ENCODE peak calls at places on chromosomes 2 and 18, in ten cellular contexts. One of them, this sample, is unnamed.

GRCh38 chr18:62617793-62618591 is 95.2 kb downstream of the ZCCHC2 start:
- DNase-seq in cardiac muscle cell: peak; percentile 23
- DNase-seq in ovary: no peak
- DNase-seq in uterus: no peak
- DNase-seq in heart left ventricle: no peak
- DNase-seq in endothelial cell of umbilical vein: no peak
- DNase-seq in suprapubic skin: no peak
- DNase-seq in Peyer's patch: no peak
- DNase-seq in left ventricle myocardium inferior: no peak
- DNase-seq in SJSA1: no peak
- DNase-seq in this sample: no peak

GRCh38 chr2:199999166-199999565 is 43.8 kb downstream of the MAIP1 start:
- DNase-seq in suprapubic skin: no peak
- DNase-seq in cardiac muscle cell: no peak
- DNase-seq in endothelial cell of umbilical vein: no peak
- DNase-seq in SJSA1: no peak
- DNase-seq in heart left ventricle: no peak
- DNase-seq in Peyer's patch: no peak
- DNase-seq in ovary: no peak
- DNase-seq in uterus: no peak
- DNase-seq in left ventricle myocardium inferior: no peak
- DNase-seq in this sample: no peak

GRCh38 chr2:158009425-158009824 is 92.3 kb upstream of the UPP2 start:
- DNase-seq in uterus: no peak
- DNase-seq in left ventricle myocardium inferior: no peak
- DNase-seq in Peyer's patch: no peak
- DNase-seq in ovary: peak; percentile 27
- DNase-seq in endothelial cell of umbilical vein: no peak
- DNase-seq in cardiac muscle cell: peak; percentile 20
- DNase-seq in heart left ventricle: no peak
- DNase-seq in SJSA1: no peak
- DNase-seq in suprapubic skin: no peak
- DNase-seq in this sample: peak; percentile 36

GRCh38 chr2:30276455-30276911 is 45.1 kb downstream of the LBH start:
- DNase-seq in endothelial cell of umbilical vein: no peak
- DNase-seq in uterus: no peak
- DNase-seq in suprapubic skin: no peak
- DNase-seq in heart left ventricle: no peak
- DNase-seq in cardiac muscle cell: no peak
- DNase-seq in SJSA1: no peak
- DNase-seq in Peyer's patch: no peak
- DNase-seq in ovary: no peak
- DNase-seq in left ventricle myocardium inferior: no peak
- DNase-seq in this sample: no peak

GRCh38 chr18:70334728-70335329 is 46.0 kb downstream of the SOCS6 start:
- DNase-seq in left ventricle myocardium inferior: no peak
- DNase-seq in cardiac muscle cell: no peak
- DNase-seq in heart left ventricle: no peak
- DNase-seq in suprapubic skin: no peak
- DNase-seq in endothelial cell of umbilical vein: no peak
- DNase-seq in ovary: no peak
- DNase-seq in SJSA1: no peak
- DNase-seq in uterus: no peak
- DNase-seq in Peyer's patch: no peak
- DNase-seq in this sample: no peak

GRCh38 chr2:157698430-157698829 is 69.8 kb upstream of the ACVR1C start:
- DNase-seq in cardiac muscle cell: peak; percentile 44
- DNase-seq in suprapubic skin: no peak
- DNase-seq in ovary: no peak
- DNase-seq in heart left ventricle: no peak
- DNase-seq in SJSA1: no peak
- DNase-seq in endothelial cell of umbilical vein: no peak
- DNase-seq in uterus: no peak
- DNase-seq in left ventricle myocardium inferior: no peak
- DNase-seq in Peyer's patch: no peak
- DNase-seq in this sample: peak; percentile 38

GRCh38 chr2:54579682-54580349 is 123.7 kb downstream of the SPTBN1 start:
- DNase-seq in ovary: no peak
- DNase-seq in SJSA1: no peak
- DNase-seq in cardiac muscle cell: no peak
- DNase-seq in endothelial cell of umbilical vein: peak; percentile 60
- DNase-seq in heart left ventricle: no peak
- DNase-seq in left ventricle myocardium inferior: no peak
- DNase-seq in Peyer's patch: peak; percentile 86
- DNase-seq in uterus: no peak
- DNase-seq in suprapubic skin: no peak
- DNase-seq in this sample: no peak

GRCh38 chr18:13823707-13824395 is at the start of gene MC5R:
- DNase-seq in endothelial cell of umbilical vein: peak; percentile 53
- DNase-seq in heart left ventricle: peak; percentile 54
- DNase-seq in uterus: no peak
- DNase-seq in SJSA1: peak; percentile 57
- DNase-seq in suprapubic skin: peak; percentile 70
- DNase-seq in Peyer's patch: peak; percentile 76
- DNase-seq in cardiac muscle cell: peak; percentile 56
- DNase-seq in left ventricle myocardium inferior: peak; percentile 61
- DNase-seq in ovary: peak; percentile 43
- DNase-seq in this sample: peak; percentile 4

GRCh38 chr2:176432439-176432838 is 163.2 kb downstream of the MTX2 start:
- DNase-seq in heart left ventricle: no peak
- DNase-seq in ovary: no peak
- DNase-seq in uterus: no peak
- DNase-seq in Peyer's patch: no peak
- DNase-seq in endothelial cell of umbilical vein: peak; percentile 12
- DNase-seq in cardiac muscle cell: no peak
- DNase-seq in left ventricle myocardium inferior: no peak
- DNase-seq in SJSA1: no peak
- DNase-seq in suprapubic skin: no peak
- DNase-seq in this sample: no peak

GRCh38 chr2:190200603-190201002 is 119.0 kb downstream of the HIBCH start:
- DNase-seq in endothelial cell of umbilical vein: no peak
- DNase-seq in uterus: no peak
- DNase-seq in ovary: no peak
- DNase-seq in suprapubic skin: no peak
- DNase-seq in SJSA1: no peak
- DNase-seq in left ventricle myocardium inferior: no peak
- DNase-seq in heart left ventricle: no peak
- DNase-seq in Peyer's patch: no peak
- DNase-seq in cardiac muscle cell: no peak
- DNase-seq in this sample: no peak
- H3K4me1 ChIP-seq in endothelial cell of umbilical vein: no peaks in the 10 kb centered on the region
- H3K4me1 ChIP-seq in uterus: peaks cover 7% of the 10 kb centered on the region
- H3K4me1 ChIP-seq in ovary: no peaks in the 10 kb centered on the region
- H3K4me1 ChIP-seq in suprapubic skin: no peaks in the 10 kb centered on the region
- H3K4me1 ChIP-seq in SJSA1: no peaks in the 10 kb centered on the region
- H3K4me1 ChIP-seq in left ventricle myocardium inferior: peaks cover 22% of the 10 kb centered on the region
- H3K4me1 ChIP-seq in heart left ventricle: peaks cover 10% of the 10 kb centered on the region
- H3K4me1 ChIP-seq in Peyer's patch: no peaks in the 10 kb centered on the region
- H3K4me1 ChIP-seq in cardiac muscle cell: peaks cover 12% of the 10 kb centered on the region
- H3K4me1 ChIP-seq in this sample: no peaks in the 10 kb centered on the region

DNA sequence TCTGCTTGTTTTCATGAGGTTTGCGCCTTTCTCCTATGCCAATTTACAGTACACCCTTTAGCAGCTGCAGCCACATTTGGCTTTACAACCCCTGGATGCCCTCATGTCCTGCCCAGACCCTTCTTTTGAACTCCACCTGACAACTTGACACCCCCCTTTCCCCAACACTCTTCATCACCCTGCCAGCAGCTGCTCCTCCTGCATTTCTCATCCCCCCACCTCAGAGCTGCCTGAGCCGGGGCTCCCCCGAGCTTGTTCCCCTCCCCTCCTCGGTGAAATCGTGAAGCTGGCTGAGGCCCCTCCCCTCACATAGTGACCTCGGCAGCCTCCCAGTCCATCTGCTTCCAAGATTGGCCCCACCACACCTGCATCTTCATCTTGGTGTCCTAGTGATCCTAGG is 40.5 kb downstream of the LRRFIP1 start:
- DNase-seq in suprapubic skin: no peak
- DNase-seq in endothelial cell of umbilical vein: no peak
- DNase-seq in ovary: no peak
- DNase-seq in uterus: no peak
- DNase-seq in Peyer's patch: no peak
- DNase-seq in SJSA1: no peak
- DNase-seq in left ventricle myocardium inferior: no peak
- DNase-seq in heart left ventricle: no peak
- DNase-seq in cardiac muscle cell: no peak
- DNase-seq in this sample: no peak
- H3K4me1 ChIP-seq in suprapubic skin: peaks cover 21% of the 10 kb centered on the region
- H3K4me1 ChIP-seq in endothelial cell of umbilical vein: peaks cover 3% of the 10 kb centered on the region
- H3K4me1 ChIP-seq in ovary: peaks cover 9% of the 10 kb centered on the region
- H3K4me1 ChIP-seq in uterus: peaks cover 15% of the 10 kb centered on the region
- H3K4me1 ChIP-seq in Peyer's patch: no peaks in the 10 kb centered on the region
- H3K4me1 ChIP-seq in SJSA1: peaks cover 23% of the 10 kb centered on the region
- H3K4me1 ChIP-seq in left ventricle myocardium inferior: peaks cover 60% of the 10 kb centered on the region
- H3K4me1 ChIP-seq in heart left ventricle: peaks cover 40% of the 10 kb centered on the region
- H3K4me1 ChIP-seq in cardiac muscle cell: peaks cover 21% of the 10 kb centered on the region
- H3K4me1 ChIP-seq in this sample: peaks cover 24% of the 10 kb centered on the region

DNA sequence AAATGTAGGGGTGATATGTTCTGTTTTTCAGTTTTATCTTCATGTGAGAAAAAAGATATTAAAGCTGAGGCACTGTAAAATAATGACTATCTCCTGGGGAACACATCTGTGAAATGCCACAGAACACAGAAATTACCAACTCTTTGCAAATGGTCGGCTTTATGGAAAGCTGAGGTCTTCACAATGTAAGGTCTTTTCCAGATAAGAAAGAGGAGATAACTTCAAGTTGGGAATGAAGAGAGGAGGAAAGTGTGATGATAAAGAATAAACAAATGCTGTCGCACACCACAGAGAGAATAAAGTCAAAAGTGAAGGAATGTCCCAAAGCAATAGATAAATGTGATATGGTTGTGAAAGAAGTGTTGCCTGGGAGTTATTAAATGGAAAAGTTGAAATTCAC is 1.2 kb upstream of the ALPK2 start:
- DNase-seq in suprapubic skin: no peak
- DNase-seq in ovary: no peak
- DNase-seq in endothelial cell of umbilical vein: no peak
- DNase-seq in cardiac muscle cell: no peak
- DNase-seq in Peyer's patch: no peak
- DNase-seq in SJSA1: no peak
- DNase-seq in left ventricle myocardium inferior: no peak
- DNase-seq in heart left ventricle: no peak
- DNase-seq in uterus: no peak
- DNase-seq in this sample: no peak
- H3K4me1 ChIP-seq in suprapubic skin: peaks cover 6% of the 10 kb centered on the region
- H3K4me1 ChIP-seq in ovary: no peaks in the 10 kb centered on the region
- H3K4me1 ChIP-seq in endothelial cell of umbilical vein: no peaks in the 10 kb centered on the region
- H3K4me1 ChIP-seq in cardiac muscle cell: peaks cover 33% of the 10 kb centered on the region
- H3K4me1 ChIP-seq in Peyer's patch: no peaks in the 10 kb centered on the region
- H3K4me1 ChIP-seq in SJSA1: peaks cover 25% of the 10 kb centered on the region
- H3K4me1 ChIP-seq in left ventricle myocardium inferior: peaks cover 32% of the 10 kb centered on the region
- H3K4me1 ChIP-seq in heart left ventricle: no peaks in the 10 kb centered on the region
- H3K4me1 ChIP-seq in uterus: no peaks in the 10 kb centered on the region
- H3K4me1 ChIP-seq in this sample: peaks cover 3% of the 10 kb centered on the region

GRCh38 chr2:234985608-234986115 is 33.8 kb downstream of the SH3BP4 start:
- DNase-seq in Peyer's patch: peak; percentile 84
- DNase-seq in uterus: no peak
- DNase-seq in left ventricle myocardium inferior: no peak
- DNase-seq in heart left ventricle: no peak
- DNase-seq in endothelial cell of umbilical vein: no peak
- DNase-seq in suprapubic skin: no peak
- DNase-seq in ovary: no peak
- DNase-seq in SJSA1: no peak
- DNase-seq in cardiac muscle cell: no peak
- DNase-seq in this sample: no peak

GRCh38 chr2:234987754-234988153 is 35.9 kb downstream of the SH3BP4 start:
- DNase-seq in ovary: no peak
- DNase-seq in suprapubic skin: no peak
- DNase-seq in Peyer's patch: no peak
- DNase-seq in cardiac muscle cell: no peak
- DNase-seq in endothelial cell of umbilical vein: no peak
- DNase-seq in left ventricle myocardium inferior: no peak
- DNase-seq in uterus: no peak
- DNase-seq in heart left ventricle: no peak
- DNase-seq in SJSA1: no peak
- DNase-seq in this sample: no peak

GRCh38 chr2:234988491-234988890 is 36.7 kb downstream of the SH3BP4 start:
- DNase-seq in suprapubic skin: no peak
- DNase-seq in ovary: no peak
- DNase-seq in heart left ventricle: no peak
- DNase-seq in Peyer's patch: no peak
- DNase-seq in endothelial cell of umbilical vein: no peak
- DNase-seq in uterus: no peak
- DNase-seq in SJSA1: no peak
- DNase-seq in cardiac muscle cell: no peak
- DNase-seq in left ventricle myocardium inferior: no peak
- DNase-seq in this sample: no peak

GRCh38 chr2:234986866-234987720 is 35.3 kb downstream of the SH3BP4 start:
- DNase-seq in endothelial cell of umbilical vein: no peak
- DNase-seq in uterus: no peak
- DNase-seq in left ventricle myocardium inferior: no peak
- DNase-seq in ovary: no peak
- DNase-seq in heart left ventricle: no peak
- DNase-seq in suprapubic skin: no peak
- DNase-seq in SJSA1: no peak
- DNase-seq in cardiac muscle cell: no peak
- DNase-seq in Peyer's patch: no peak
- DNase-seq in this sample: peak; percentile 61

DNA sequence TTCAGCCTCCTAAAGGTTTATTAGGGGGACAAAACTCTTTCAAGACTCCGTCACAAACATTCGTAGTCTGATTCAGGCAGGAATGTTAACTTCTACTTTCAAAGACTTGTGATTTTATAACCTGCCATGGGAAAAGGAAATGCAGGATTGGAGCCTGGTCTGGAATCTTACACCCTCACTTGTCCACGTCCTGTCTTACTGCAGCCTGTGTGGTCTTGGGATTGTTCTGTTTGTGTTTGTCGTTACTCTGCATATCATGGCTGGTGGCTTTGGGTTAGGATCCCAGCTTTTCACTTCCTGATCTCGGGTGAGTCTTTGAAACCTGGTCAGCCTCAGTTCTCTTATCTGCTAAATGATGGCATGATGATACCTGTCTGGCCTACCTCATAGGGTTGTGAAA is 34.5 kb downstream of the SH3BP4 start:
- DNase-seq in endothelial cell of umbilical vein: peak; percentile 35
- DNase-seq in left ventricle myocardium inferior: no peak
- DNase-seq in cardiac muscle cell: no peak
- DNase-seq in uterus: no peak
- DNase-seq in suprapubic skin: no peak
- DNase-seq in ovary: no peak
- DNase-seq in heart left ventricle: no peak
- DNase-seq in Peyer's patch: no peak
- DNase-seq in SJSA1: peak; percentile 87
- DNase-seq in this sample: no peak
- H3K4me1 ChIP-seq in endothelial cell of umbilical vein: peaks cover 75% of the 10 kb centered on the region
- H3K4me1 ChIP-seq in left ventricle myocardium inferior: peaks cover 60% of the 10 kb centered on the region
- H3K4me1 ChIP-seq in cardiac muscle cell: peaks cover 26% of the 10 kb centered on the region
- H3K4me1 ChIP-seq in uterus: no peaks in the 10 kb centered on the region
- H3K4me1 ChIP-seq in suprapubic skin: peaks cover 23% of the 10 kb centered on the region
- H3K4me1 ChIP-seq in ovary: peaks cover 7% of the 10 kb centered on the region
- H3K4me1 ChIP-seq in heart left ventricle: peaks cover 32% of the 10 kb centered on the region
- H3K4me1 ChIP-seq in Peyer's patch: no peaks in the 10 kb centered on the region
- H3K4me1 ChIP-seq in SJSA1: peaks cover 92% of the 10 kb centered on the region
- H3K4me1 ChIP-seq in this sample: peaks cover 57% of the 10 kb centered on the region

This sample was measured in astrocyte.